ENCODE peak calls at places on chromosomes 5 and 9, in four cellular contexts. G is neural progenitor cell; E is heart left ventricle; O is stimulated activated naive CD8-positive, alpha-beta T cell treated with anti-CD3 and anti-CD28 coated beads, Interleukin-15, amount 100 ng/mL, for 72 hours. W is an unnamed sample.

GRCh38 chr9:5628183-5628529 is 751 bp upstream of the RIC1 start:
- DNase-seq in G (no peak), E (no peak), O (no peak), W (no peak)

GRCh38 chr9:131799177-131799823 is 59.4 kb upstream of the RAPGEF1 start:
- DNase-seq in O (peak), G (peak), E (peak), W (peak)

GRCh38 chr9:28056006-28056405 is 482.7 kb upstream of the C9orf72 start:
- DNase-seq in E (no peak), O (no peak), G (no peak), W (no peak)

GRCh38 chr5:112390327-112390726 is 28.8 kb downstream of the EPB41L4A start:
- DNase-seq in O (no peak), G (peak), E (no peak), W (no peak)

GRCh38 chr5:89313044-89313443 is 430.1 kb upstream of the MEF2C start:
- DNase-seq in G (no peak), O (no peak), E (no peak), W (no peak)

GRCh38 chr5:9716838-9717281 is 86.7 kb upstream of the TAS2R1 start:
- DNase-seq in E (no peak), O (no peak), G (no peak), W (no peak)

GRCh38 chr9:31699836-31700235 is 684.6 kb upstream of the ACO1 start:
- DNase-seq in G (no peak), O (no peak), E (no peak), W (no peak)

GRCh38 chr5:91486638-91487037 is 103.5 kb upstream of the ARRDC3 start:
- DNase-seq in G (no peak), E (no peak), O (no peak), W (no peak)

GRCh38 chr5:165809914-165810313 is 2304.5 kb downstream of the MAT2B start:
- DNase-seq in E (no peak), O (no peak), G (no peak), W (no peak)

GRCh38 chr9:119611564-119611963 is 242.3 kb upstream of the BRINP1 start:
- DNase-seq in E (no peak), O (no peak), G (no peak), W (no peak)

GRCh38 chr5:107461770-107462169 is 209.0 kb downstream of the EFNA5 start:
- DNase-seq in O (no peak), G (no peak), E (no peak), W (no peak)

GRCh38 chr9:17090041-17090440 is 44.8 kb upstream of the CNTLN start:
- DNase-seq in E (no peak), O (no peak), G (no peak), W (no peak)

GRCh38 chr9:125929846-125930245 is 182.7 kb downstream of the PBX3 start:
- DNase-seq in G (no peak), O (no peak), E (no peak), W (no peak)

GRCh38 chr9:127167560-127168326 is 45.3 kb upstream of the ANGPTL2 start:
- DNase-seq in O (no peak), G (no peak), E (no peak), W (no peak)

GRCh38 chr9:4146293-4146692 is 153.6 kb downstream of the GLIS3 start:
- DNase-seq in E (no peak), G (no peak), O (no peak), W (no peak)

GRCh38 chr9:112863214-112863613 is 27.5 kb downstream of the SLC46A2 start:
- DNase-seq in O (no peak), G (no peak), E (no peak), W (no peak)

GRCh38 chr5:124634820-124635323 is 111.6 kb downstream of the ZNF608 start:
- DNase-seq in G (no peak), O (no peak), E (no peak), W (no peak)

GRCh38 chr5:160353379-160353778 is 17.0 kb downstream of the C1QTNF2 start:
- DNase-seq in E (no peak), O (no peak), G (no peak), W (no peak)

GRCh38 chr5:10149911-10150310 is 99.8 kb downstream of the ATPSCKMT start:
- DNase-seq in G (no peak), E (no peak), O (no peak), W (no peak)

GRCh38 chr5:104498281-104498680 is 935.7 kb upstream of the NUDT12 start:
- DNase-seq in O (no peak), G (no peak), E (no peak), W (no peak)

GRCh38 chr9:123401879-123402513 is 46.0 kb downstream of the CRB2 start:
- DNase-seq in O (no peak), E (no peak), G (peak), W (peak)

GRCh38 chr9:5799314-5799713 is 33.6 kb downstream of the ERMP1 start:
- DNase-seq in O (no peak), E (no peak), G (peak), W (no peak)

GRCh38 chr5:177085985-177086917 is at the start of gene FGFR4:
- DNase-seq in E (no peak), O (no peak), G (peak), W (peak)

GRCh38 chr9:127154390-127155191 is 32.2 kb upstream of the ANGPTL2 start:
- DNase-seq in E (peak), G (no peak), O (no peak), W (no peak)

GRCh38 chr9:125504616-125505015 is 202.4 kb downstream of the MAPKAP1 start:
- DNase-seq in E (no peak), G (no peak), O (no peak), W (no peak)

GRCh38 chr5:122845253-122846050 is at the start of gene SNX24:
- DNase-seq in E (peak), G (peak), O (peak), W (peak)

GRCh38 chr5:100647461-100648230 is 112.5 kb downstream of the FAM174A start:
- DNase-seq in O (no peak), E (peak), G (peak), W (no peak)

GRCh38 chr5:1513326-1514026 is 10.3 kb downstream of the LPCAT1 start:
- DNase-seq in G (peak), E (peak), O (no peak), W (no peak)

GRCh38 chr9:23621166-23621565 is 204.9 kb downstream of the ELAVL2 start:
- DNase-seq in E (no peak), G (no peak), O (no peak), W (no peak)

GRCh38 chr5:5145651-5146529 is 5.8 kb downstream of the ADAMTS16 start:
- DNase-seq in G (no peak), O (no peak), E (no peak), W (no peak)

GRCh38 chr9:84301851-84302250 is 38.7 kb downstream of the SLC28A3 start:
- DNase-seq in E (no peak), G (no peak), O (no peak), W (no peak)

GRCh38 chr5:180259260-180259611 is 32.6 kb downstream of the MAPK9 start:
- DNase-seq in G (no peak), O (no peak), E (no peak), W (no peak)

GRCh38 chr9:11443631-11444030 is 830.8 kb upstream of the PTPRD start:
- DNase-seq in G (no peak), E (no peak), O (no peak), W (no peak)

GRCh38 chr9:35313911-35314310 is 152.1 kb downstream of the UNC13B start:
- DNase-seq in E (no peak), G (no peak), O (no peak), W (no peak)

GRCh38 chr5:150879358-150879757 is 25.4 kb downstream of the ZNF300 start:
- DNase-seq in O (no peak), E (no peak), G (no peak), W (no peak)

GRCh38 chr5:878125-878524 is 14.5 kb downstream of the BRD9 start:
- DNase-seq in O (no peak), G (no peak), E (no peak), W (no peak)

GRCh38 chr5:150599917-150600511 is 40.4 kb upstream of the SYNPO start:
- DNase-seq in E (peak), O (no peak), G (no peak), W (no peak)

GRCh38 chr9:38687389-38687842 is 32.5 kb downstream of the FAM240B start:
- DNase-seq in G (no peak), O (peak), E (no peak), W (peak)

GRCh38 chr9:18020254-18020745 is 441.4 kb downstream of the SH3GL2 start:
- DNase-seq in G (no peak), E (no peak), O (no peak), W (no peak)

GRCh38 chr9:133189826-133190225 is 19.2 kb downstream of the OBP2B start:
- DNase-seq in O (no peak), E (no peak), G (no peak), W (no peak)